ENCODE peak calls at places on chromosomes 6 and 20, in seven cellular contexts. V is stomach, P is HFFc6, L is AG08396, Y is NCI-H2081, B is fibroblast of pulmonary artery, D is glutamatergic neuron. Z is an unnamed sample.

GRCh38 chr20:3716195-3716834 is 3.9 kb upstream of the SIGLEC1 start:
- DNase-seq in V (no peak), Y (peak; percentile 5), D (peak; percentile 63), P (peak; percentile 18), B (peak; percentile 67), L (peak; percentile 63), Z (peak; percentile 71)

GRCh38 chr6:141890661-141891060 is 242.1 kb upstream of the GJE1 start:
- DNase-seq in P (no peak), B (no peak), L (no peak), D (no peak), Y (no peak), V (no peak), Z (no peak)

GRCh38 chr20:5511082-5511481 is 194.3 kb upstream of the PROKR2 start:
- DNase-seq in Y (no peak), L (no peak), V (no peak), D (no peak), B (no peak), P (no peak), Z (no peak)

GRCh38 chr6:137006056-137006455 is 38.7 kb downstream of the IL20RA start:
- DNase-seq in L (no peak), Y (no peak), V (no peak), P (no peak), D (no peak), B (no peak), Z (no peak)

GRCh38 chr6:170371588-170371987 is 65.0 kb downstream of the FAM120B start:
- DNase-seq in V (no peak), P (no peak), D (peak; percentile 48), L (peak; percentile 37), Y (no peak), B (no peak), Z (no peak)

GRCh38 chr6:137731960-137732616 is 135.0 kb upstream of the TNFAIP3 start:
- DNase-seq in V (no peak), P (peak; percentile 48), L (no peak), Y (no peak), D (no peak), B (peak; percentile 89), Z (no peak)

GRCh38 chr6:159097256-159097655 is 52.5 kb upstream of the TAGAP start:
- DNase-seq in Y (no peak), V (no peak), D (no peak), P (no peak), B (no peak), L (no peak), Z (no peak)

GRCh38 chr6:1554881-1555569 is 54.7 kb upstream of the FOXC1 start:
- DNase-seq in L (peak; percentile 96), B (peak; percentile 57), P (no peak), V (peak; percentile 63), Y (peak; percentile 79), D (peak; percentile 65), Z (no peak)

GRCh38 chr6:145189836-145190235 is 545.5 kb downstream of the EPM2A start:
- DNase-seq in L (no peak), P (no peak), B (no peak), V (no peak), Y (no peak), D (no peak), Z (no peak)

GRCh38 chr20:17343631-17344447 is 117.0 kb downstream of the PCSK2 start:
- DNase-seq in D (no peak), P (no peak), V (no peak), B (no peak), Y (no peak), L (no peak), Z (no peak)

GRCh38 chr20:48604426-48604825 is 223.4 kb downstream of the PREX1 start:
- DNase-seq in D (no peak), V (no peak), L (no peak), Y (no peak), P (no peak), B (no peak), Z (no peak)

GRCh38 chr6:18161437-18161836 is 6.2 kb downstream of the KDM1B start:
- DNase-seq in B (no peak), Y (no peak), L (no peak), V (no peak), D (no peak), P (no peak), Z (no peak)

GRCh38 chr6:127924440-127924839 is 23.6 kb upstream of the THEMIS start:
- DNase-seq in B (no peak), D (no peak), Y (no peak), L (no peak), V (no peak), P (no peak), Z (no peak)

GRCh38 chr6:125193208-125193607 is 39.6 kb downstream of the TPD52L1 start:
- DNase-seq in Y (no peak), L (no peak), P (no peak), D (no peak), B (no peak), V (no peak), Z (no peak)

GRCh38 chr6:137637161-137637560 is 143.0 kb upstream of the OLIG3 start:
- DNase-seq in Y (no peak), L (peak; percentile 68), B (peak; percentile 98), V (no peak), P (peak; percentile 82), D (no peak), Z (no peak)

GRCh38 chr6:33213166-33213988 is 5.1 kb downstream of the RING1 start:
- DNase-seq in D (peak; percentile 55), V (no peak), P (no peak), B (peak; percentile 24), Y (no peak), L (peak; percentile 56), Z (no peak)

GRCh38 chr6:124881898-124882579 is 80.2 kb upstream of the RNF217 start:
- DNase-seq in P (peak; percentile 39), D (peak; percentile 21), Y (no peak), V (no peak), B (peak; percentile 72), L (peak; percentile 43), Z (no peak)

GRCh38 chr6:135902756-135903331 is 51.3 kb downstream of the PDE7B start:
- DNase-seq in P (no peak), Y (no peak), B (peak; percentile 44), D (no peak), V (no peak), L (no peak), Z (no peak)

GRCh38 chr20:23112595-23112994 is 26.5 kb upstream of the CD93 start:
- DNase-seq in D (no peak), B (no peak), V (no peak), P (no peak), L (no peak), Y (no peak), Z (no peak)

GRCh38 chr20:3987296-3987695 is 28.1 kb downstream of the RNF24 start:
- DNase-seq in L (no peak), B (no peak), D (no peak), V (no peak), P (no peak), Y (no peak), Z (no peak)

GRCh38 chr6:27096834-27097511 is 150.5 kb upstream of the PRSS16 start:
- DNase-seq in B (peak; percentile 56), P (peak; percentile 90), L (peak; percentile 56), Y (no peak), V (peak; percentile 39), D (peak; percentile 26), Z (peak; percentile 38)

GRCh38 chr6:32113386-32114352 is 4.5 kb upstream of the TNXB start:
- DNase-seq in B (peak; percentile 98), P (peak; percentile 99), V (peak; percentile 50), D (no peak), Y (no peak), L (peak; percentile 90), Z (no peak)

GRCh38 chr6:144886682-144887081 is 601.5 kb downstream of the UTRN start:
- DNase-seq in V (no peak), B (no peak), P (no peak), Y (no peak), L (no peak), D (no peak), Z (no peak)

GRCh38 chr6:119313937-119314893 is 35.3 kb downstream of the MAN1A1 start:
- DNase-seq in V (no peak), D (no peak), P (no peak), Y (no peak), B (no peak), L (no peak), Z (no peak)

GRCh38 chr20:32045999-32046398 is 6.0 kb upstream of the HCK start:
- DNase-seq in V (no peak), P (no peak), B (no peak), Y (no peak), D (no peak), L (no peak), Z (no peak)

GRCh38 chr6:143758551-143758950 is 80.8 kb downstream of the PHACTR2 start:
- DNase-seq in V (no peak), P (no peak), L (no peak), D (no peak), Y (no peak), B (no peak), Z (no peak)

GRCh38 chr20:35845561-35845960 is 73.7 kb downstream of the PHF20 start:
- DNase-seq in B (no peak), D (no peak), V (no peak), L (no peak), Y (no peak), P (no peak), Z (no peak)

GRCh38 chr20:54633374-54633773 is 158.0 kb downstream of the DOK5 start:
- DNase-seq in Y (no peak), P (no peak), V (no peak), L (no peak), D (no peak), B (no peak), Z (no peak)

GRCh38 chr20:35171753-35172433 is at the start of gene PROCR:
- DNase-seq in Y (no peak), V (peak; percentile 72), P (peak; percentile 91), L (peak; percentile 93), D (peak; percentile 35), B (peak; percentile 93), Z (peak; percentile 72)

GRCh38 chr6:80502871-80503270 is 396.4 kb downstream of the BCKDHB start:
- DNase-seq in L (no peak), P (no peak), V (no peak), Y (no peak), B (no peak), D (no peak), Z (no peak)

GRCh38 chr6:3610206-3610605 is 141.3 kb downstream of the PXDC1 start:
- DNase-seq in B (peak; percentile 7), D (no peak), Y (peak; percentile 35), P (peak; percentile 20), L (no peak), V (no peak), Z (no peak)

Z was measured in HEK293T.